ENCODE peak calls at places on chromosomes 4 and X, in five cellular contexts. One of them, this sample, is unnamed.

GRCh38 chrX:54358424-54359211 is 772 bp upstream of the WNK3 start:
- DNase-seq in aorta: peak; percentile 78
- DNase-seq in PC-3: no peak
- DNase-seq in WERI-Rb-1: peak; percentile 87
- DNase-seq in CD8-positive, alpha-beta memory T cell: no peak
- DNase-seq in this sample: peak; percentile 68

GRCh38 chrX:20712811-20713210 is 446.1 kb upstream of the RPS6KA3 start:
- DNase-seq in aorta: no peak
- DNase-seq in PC-3: peak; percentile 12
- DNase-seq in WERI-Rb-1: no peak
- DNase-seq in CD8-positive, alpha-beta memory T cell: no peak
- DNase-seq in this sample: no peak

GRCh38 chrX:53320543-53321215 is 39.3 kb upstream of the IQSEC2 start:
- DNase-seq in aorta: peak; percentile 79
- DNase-seq in PC-3: no peak
- DNase-seq in WERI-Rb-1: no peak
- DNase-seq in CD8-positive, alpha-beta memory T cell: peak; percentile 8
- DNase-seq in this sample: no peak

GRCh38 chr4:157700898-157701694 is 471.7 kb downstream of the GASK1B start:
- DNase-seq in aorta: no peak
- DNase-seq in PC-3: no peak
- DNase-seq in WERI-Rb-1: no peak
- DNase-seq in CD8-positive, alpha-beta memory T cell: no peak
- DNase-seq in this sample: no peak

GRCh38 chr4:184534511-184535391 is 60.4 kb upstream of the IRF2 start:
- DNase-seq in aorta: no peak
- DNase-seq in PC-3: no peak
- DNase-seq in WERI-Rb-1: no peak
- DNase-seq in CD8-positive, alpha-beta memory T cell: no peak
- DNase-seq in this sample: no peak

GRCh38 chrX:40266490-40267333 is 169.0 kb upstream of the BCOR start:
- DNase-seq in aorta: peak; percentile 88
- DNase-seq in PC-3: peak; percentile 71
- DNase-seq in WERI-Rb-1: peak; percentile 81
- DNase-seq in CD8-positive, alpha-beta memory T cell: peak; percentile 27
- DNase-seq in this sample: peak; percentile 69

GRCh38 chr4:70858454-70858853 is 18.8 kb upstream of the GRSF1 start:
- DNase-seq in aorta: no peak
- DNase-seq in PC-3: peak; percentile 69
- DNase-seq in WERI-Rb-1: no peak
- DNase-seq in CD8-positive, alpha-beta memory T cell: no peak
- DNase-seq in this sample: no peak

GRCh38 chrX:120452131-120452530 is 17.0 kb downstream of the LAMP2 start:
- DNase-seq in aorta: no peak
- DNase-seq in PC-3: peak; percentile 36
- DNase-seq in WERI-Rb-1: peak; percentile 13
- DNase-seq in CD8-positive, alpha-beta memory T cell: no peak
- DNase-seq in this sample: no peak

GRCh38 chr4:81425087-81425486 is 46.6 kb downstream of the RASGEF1B start:
- DNase-seq in aorta: no peak
- DNase-seq in PC-3: no peak
- DNase-seq in WERI-Rb-1: no peak
- DNase-seq in CD8-positive, alpha-beta memory T cell: no peak
- DNase-seq in this sample: no peak

GRCh38 chr4:81424336-81424735 is 47.4 kb downstream of the RASGEF1B start:
- DNase-seq in aorta: no peak
- DNase-seq in PC-3: no peak
- DNase-seq in WERI-Rb-1: no peak
- DNase-seq in CD8-positive, alpha-beta memory T cell: no peak
- DNase-seq in this sample: no peak

GRCh38 chr4:81422591-81422990 is 49.1 kb downstream of the RASGEF1B start:
- DNase-seq in aorta: no peak
- DNase-seq in PC-3: no peak
- DNase-seq in WERI-Rb-1: no peak
- DNase-seq in CD8-positive, alpha-beta memory T cell: no peak
- DNase-seq in this sample: no peak

GRCh38 chr4:81418572-81418971 is 53.1 kb downstream of the RASGEF1B start:
- DNase-seq in aorta: no peak
- DNase-seq in PC-3: no peak
- DNase-seq in WERI-Rb-1: no peak
- DNase-seq in CD8-positive, alpha-beta memory T cell: no peak
- DNase-seq in this sample: no peak

DNA sequence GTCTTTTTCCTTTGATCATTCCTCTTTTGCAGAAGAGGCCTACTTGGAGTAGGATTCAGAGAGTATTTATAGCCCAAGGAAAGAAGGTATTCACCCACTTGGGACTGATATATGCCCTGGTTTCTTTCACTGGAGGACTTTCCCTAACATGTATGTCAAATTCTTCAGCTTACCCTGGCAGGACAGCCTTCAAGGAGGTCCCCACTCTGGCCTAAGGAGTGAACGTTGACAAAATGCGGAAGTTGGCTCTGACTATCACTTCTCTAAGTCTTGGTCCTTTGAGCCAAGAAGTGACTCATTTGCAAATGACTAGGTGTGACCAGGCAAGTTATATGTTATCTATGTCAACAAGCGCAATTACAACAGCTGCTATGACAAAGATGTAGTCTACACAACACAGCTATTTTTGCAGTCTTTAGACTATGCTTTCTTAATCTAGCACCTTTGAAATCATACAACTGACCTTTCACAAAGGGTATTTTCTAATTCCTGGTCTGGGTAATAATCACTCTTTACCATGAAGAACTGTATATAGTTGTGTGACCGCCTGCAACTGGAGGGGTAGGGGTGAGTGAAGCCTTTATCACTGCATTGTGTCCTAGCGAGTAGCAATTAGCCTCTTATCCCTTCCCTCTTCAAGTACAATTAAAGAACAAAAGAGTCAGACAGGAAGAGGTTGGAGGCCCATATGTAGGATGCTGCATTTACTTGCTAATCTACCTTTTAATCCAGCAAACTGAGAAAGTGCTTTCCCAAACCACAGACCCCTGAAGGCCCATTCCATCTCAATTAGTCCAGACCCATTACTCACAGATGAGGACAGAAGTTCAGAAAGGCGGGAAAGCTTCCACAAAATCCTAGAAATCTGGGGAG is 50.1 kb downstream of the RASGEF1B start:
- DNase-seq in aorta: no peak
- DNase-seq in PC-3: peak; percentile 89
- DNase-seq in WERI-Rb-1: no peak
- DNase-seq in CD8-positive, alpha-beta memory T cell: no peak
- DNase-seq in this sample: no peak
- H3K27ac ChIP-seq in aorta: no peak overlapping the region
- H3K27ac ChIP-seq in PC-3: peak overlapping the region; percentile 52
- H3K27ac ChIP-seq in WERI-Rb-1: no peak overlapping the region
- H3K27ac ChIP-seq in CD8-positive, alpha-beta memory T cell: peak overlapping the region; percentile 62
- H3K27ac ChIP-seq in this sample: no peak overlapping the region

DNA sequence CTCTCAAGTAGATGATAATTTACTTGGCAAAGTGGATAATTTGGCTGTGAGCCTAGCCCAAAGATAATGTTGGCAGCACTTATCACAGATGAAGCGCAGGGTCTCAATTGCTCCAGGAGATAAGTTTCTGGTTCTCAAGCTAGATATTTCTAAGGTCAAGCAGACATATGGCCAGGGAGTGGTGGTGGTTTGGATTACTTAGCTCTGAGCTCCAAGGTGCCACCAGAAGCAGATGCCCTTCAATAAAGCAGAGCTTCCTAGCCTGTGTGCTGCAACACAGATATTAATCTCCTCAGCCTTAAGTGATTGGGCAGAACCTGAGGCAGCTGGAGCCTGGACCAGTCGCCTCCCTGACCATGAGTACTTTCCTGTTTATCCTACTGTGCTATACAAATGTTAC is 79.2 kb upstream of the NALF2 start:
- DNase-seq in aorta: no peak
- DNase-seq in PC-3: no peak
- DNase-seq in WERI-Rb-1: peak; percentile 53
- DNase-seq in CD8-positive, alpha-beta memory T cell: no peak
- DNase-seq in this sample: no peak
- H3K4me3 ChIP-seq in aorta: no peak overlapping the region
- H3K4me3 ChIP-seq in PC-3: no peak overlapping the region
- H3K4me3 ChIP-seq in WERI-Rb-1: no peak overlapping the region
- H3K4me3 ChIP-seq in CD8-positive, alpha-beta memory T cell: no peak overlapping the region
- H3K4me3 ChIP-seq in this sample: no peak overlapping the region

DNA sequence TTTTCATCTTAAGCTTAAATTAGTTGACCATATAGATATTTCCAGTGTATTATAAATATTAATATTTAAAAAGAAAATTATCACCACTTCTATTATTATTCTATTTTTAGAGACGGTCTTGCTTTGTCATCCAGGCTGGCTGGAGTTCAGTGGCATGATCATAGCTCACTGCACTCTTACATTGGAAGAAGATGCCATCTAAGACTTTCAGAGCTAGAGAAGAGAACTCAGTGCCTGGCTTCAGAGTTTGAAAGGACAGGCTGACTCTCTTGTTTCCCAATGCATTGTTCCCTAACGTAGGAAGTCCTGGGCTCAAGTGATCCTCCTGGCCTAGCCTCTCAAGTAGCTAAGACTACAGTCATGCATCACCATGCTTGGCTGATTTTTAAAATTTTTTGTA is 75.9 kb downstream of the FIP1L1 start:
- DNase-seq in aorta: no peak
- DNase-seq in PC-3: no peak
- DNase-seq in WERI-Rb-1: no peak
- DNase-seq in CD8-positive, alpha-beta memory T cell: no peak
- DNase-seq in this sample: no peak
- H3K27ac ChIP-seq in aorta: no peak overlapping the region
- H3K27ac ChIP-seq in PC-3: no peak overlapping the region
- H3K27ac ChIP-seq in WERI-Rb-1: no peak overlapping the region
- H3K27ac ChIP-seq in CD8-positive, alpha-beta memory T cell: no peak overlapping the region
- H3K27ac ChIP-seq in this sample: no peak overlapping the region

GRCh38 chr4:73852771-73853170 is 325 bp upstream of the PF4V1 start:
- DNase-seq in aorta: no peak
- DNase-seq in PC-3: no peak
- DNase-seq in WERI-Rb-1: no peak
- DNase-seq in CD8-positive, alpha-beta memory T cell: no peak
- DNase-seq in this sample: no peak
- H3K4me3 ChIP-seq in aorta: no peak overlapping the region
- H3K4me3 ChIP-seq in PC-3: no peak overlapping the region
- H3K4me3 ChIP-seq in WERI-Rb-1: no peak overlapping the region
- H3K4me3 ChIP-seq in CD8-positive, alpha-beta memory T cell: no peak overlapping the region
- H3K4me3 ChIP-seq in this sample: no peak overlapping the region

DNA sequence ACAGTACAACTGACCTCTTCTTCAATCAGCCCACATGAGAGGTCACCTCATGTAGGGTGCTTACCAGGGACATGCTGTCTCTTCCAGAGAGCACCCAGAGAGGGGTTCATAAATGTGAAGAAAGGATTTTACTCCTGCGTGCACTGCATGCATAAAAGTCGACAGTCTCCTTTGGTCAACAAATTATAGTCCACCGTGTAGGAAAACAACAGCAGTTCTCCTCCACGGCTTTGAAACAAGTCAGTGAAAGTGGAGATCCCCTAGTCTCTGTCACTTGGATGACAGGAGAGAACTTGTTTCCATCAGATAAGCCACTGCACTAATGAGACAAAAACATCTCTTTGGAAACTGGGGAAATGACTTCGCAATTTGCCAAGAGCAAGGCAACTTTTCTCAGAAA is 9.7 kb downstream of the UNC5C start:
- DNase-seq in aorta: no peak
- DNase-seq in PC-3: no peak
- DNase-seq in WERI-Rb-1: no peak
- DNase-seq in CD8-positive, alpha-beta memory T cell: no peak
- DNase-seq in this sample: no peak
- H3K27ac ChIP-seq in aorta: peak overlapping the region; percentile 86
- H3K27ac ChIP-seq in PC-3: no peak overlapping the region
- H3K27ac ChIP-seq in WERI-Rb-1: no peak overlapping the region
- H3K27ac ChIP-seq in CD8-positive, alpha-beta memory T cell: no peak overlapping the region
- H3K27ac ChIP-seq in this sample: peak overlapping the region; percentile 72

DNA sequence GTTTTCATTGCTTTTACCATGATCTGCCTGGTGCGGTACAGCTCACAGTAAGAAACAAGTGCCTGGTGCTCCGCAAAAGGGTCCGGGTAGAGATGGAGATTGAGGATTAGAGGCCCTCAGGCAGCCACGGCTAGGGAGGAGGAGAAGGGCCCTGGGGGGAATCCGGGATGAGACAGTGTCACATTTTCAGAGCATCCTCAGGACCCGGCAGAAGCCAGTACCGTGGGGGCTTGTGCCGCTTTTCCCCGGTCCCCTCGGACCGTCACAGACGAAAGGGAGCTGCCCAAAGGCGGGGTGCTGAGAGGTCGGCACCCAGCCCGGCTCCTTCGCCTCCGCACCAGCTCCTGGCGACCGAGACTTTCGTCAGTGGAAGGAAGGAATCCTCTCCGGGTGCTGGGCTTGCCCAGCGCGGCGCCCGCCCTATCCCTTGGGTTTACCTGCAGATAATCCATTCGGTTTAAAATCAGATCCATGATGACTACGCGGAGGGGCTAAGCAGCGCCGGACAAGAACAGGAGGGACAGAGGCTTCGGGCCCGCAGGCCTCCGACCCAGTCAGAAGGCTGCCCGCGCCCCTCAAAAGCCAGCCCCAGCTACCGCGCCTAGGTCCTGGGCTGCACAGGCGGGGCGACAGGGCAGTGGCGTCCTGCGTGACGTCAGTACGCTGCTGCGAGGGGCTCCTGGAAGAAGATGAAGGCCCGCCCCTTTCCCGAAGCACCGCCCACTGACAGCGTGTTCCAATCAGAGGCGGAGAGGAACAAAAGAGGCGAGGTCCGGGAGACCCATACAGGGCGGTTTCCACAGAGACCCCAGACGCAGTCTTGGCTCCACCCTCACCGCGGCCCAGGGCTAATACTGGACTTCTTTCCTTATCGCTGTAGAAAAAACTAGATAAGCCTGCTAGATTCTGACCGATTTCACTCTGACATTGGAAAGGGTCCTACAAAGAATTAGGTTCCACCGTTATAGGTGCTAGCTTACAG is at the start of gene BBS7:
- DNase-seq in aorta: peak; percentile 100
- DNase-seq in PC-3: peak; percentile 90
- DNase-seq in WERI-Rb-1: peak; percentile 100
- DNase-seq in CD8-positive, alpha-beta memory T cell: peak; percentile 95
- DNase-seq in this sample: peak; percentile 99
- H3K4me3 ChIP-seq in aorta: peak within 1 kb of the TSS; percentile 70
- H3K4me3 ChIP-seq in PC-3: peak within 1 kb of the TSS; percentile 94
- H3K4me3 ChIP-seq in WERI-Rb-1: peak within 1 kb of the TSS; percentile 77
- H3K4me3 ChIP-seq in CD8-positive, alpha-beta memory T cell: peak within 1 kb of the TSS; percentile 78
- H3K4me3 ChIP-seq in this sample: peak within 1 kb of the TSS; percentile 91

GRCh38 chrX:134545524-134545923 is 85.6 kb downstream of the HPRT1 start:
- DNase-seq in aorta: no peak
- DNase-seq in PC-3: no peak
- DNase-seq in WERI-Rb-1: no peak
- DNase-seq in CD8-positive, alpha-beta memory T cell: no peak
- DNase-seq in this sample: no peak

GRCh38 chrX:134546187-134546586 is 86.2 kb downstream of the HPRT1 start:
- DNase-seq in aorta: no peak
- DNase-seq in PC-3: no peak
- DNase-seq in WERI-Rb-1: no peak
- DNase-seq in CD8-positive, alpha-beta memory T cell: no peak
- DNase-seq in this sample: no peak

GRCh38 chrX:134548844-134549205 is 88.9 kb downstream of the HPRT1 start:
- DNase-seq in aorta: no peak
- DNase-seq in PC-3: no peak
- DNase-seq in WERI-Rb-1: no peak
- DNase-seq in CD8-positive, alpha-beta memory T cell: no peak
- DNase-seq in this sample: no peak

GRCh38 chrX:134547047-134547679 is 87.2 kb downstream of the HPRT1 start:
- DNase-seq in aorta: no peak
- DNase-seq in PC-3: no peak
- DNase-seq in WERI-Rb-1: no peak
- DNase-seq in CD8-positive, alpha-beta memory T cell: no peak
- DNase-seq in this sample: no peak

GRCh38 chrX:134548257-134548732 is 88.3 kb downstream of the HPRT1 start:
- DNase-seq in aorta: no peak
- DNase-seq in PC-3: peak; percentile 21
- DNase-seq in WERI-Rb-1: no peak
- DNase-seq in CD8-positive, alpha-beta memory T cell: no peak
- DNase-seq in this sample: no peak
- H3K27ac ChIP-seq in aorta: no peak overlapping the region
- H3K27ac ChIP-seq in PC-3: peak overlapping the region; percentile 78
- H3K27ac ChIP-seq in WERI-Rb-1: no peak overlapping the region
- H3K27ac ChIP-seq in CD8-positive, alpha-beta memory T cell: no peak overlapping the region
- H3K27ac ChIP-seq in this sample: no peak overlapping the region

This sample was measured in right cardiac atrium.